ENCODE peak calls at places on chromosome 3, in six cellular contexts. One of them, this sample, is unnamed. For H3K4me1, the result is how much of the 10 kb centered on the place peaks cover.

GRCh38 chr3:48409291-48410201 is 20.3 kb downstream of the PLXNB1 start:
- DNase-seq in HepG2: no peak
- DNase-seq in body of pancreas: peak
- DNase-seq in stomach: no peak
- DNase-seq in heart left ventricle: peak
- DNase-seq in breast epithelium: peak
- DNase-seq in this sample: peak

GRCh38 chr3:78970656-78971055 is 797.1 kb downstream of the ROBO1 start:
- DNase-seq in breast epithelium: no peak
- DNase-seq in stomach: no peak
- DNase-seq in body of pancreas: no peak
- DNase-seq in HepG2: no peak
- DNase-seq in heart left ventricle: no peak
- DNase-seq in this sample: no peak

GRCh38 chr3:72797773-72798543 is 50.3 kb downstream of the SHQ1 start:
- DNase-seq in body of pancreas: peak
- DNase-seq in HepG2: peak
- DNase-seq in stomach: peak
- DNase-seq in heart left ventricle: peak
- DNase-seq in breast epithelium: no peak
- DNase-seq in this sample: no peak

GRCh38 chr3:55376753-55377347 is 110.3 kb downstream of the WNT5A start:
- DNase-seq in body of pancreas: no peak
- DNase-seq in stomach: no peak
- DNase-seq in breast epithelium: no peak
- DNase-seq in HepG2: no peak
- DNase-seq in heart left ventricle: no peak
- DNase-seq in this sample: no peak

GRCh38 chr3:169323580-169324453 is 339.7 kb downstream of the MECOM start:
- DNase-seq in HepG2: no peak
- DNase-seq in heart left ventricle: peak
- DNase-seq in breast epithelium: no peak
- DNase-seq in body of pancreas: no peak
- DNase-seq in stomach: no peak
- DNase-seq in this sample: no peak

GRCh38 chr3:153442386-153442785 is 280.4 kb downstream of the RAP2B start:
- DNase-seq in HepG2: no peak
- DNase-seq in breast epithelium: no peak
- DNase-seq in stomach: no peak
- DNase-seq in body of pancreas: no peak
- DNase-seq in heart left ventricle: no peak
- DNase-seq in this sample: no peak

GRCh38 chr3:42501321-42501680 is 1.1 kb upstream of the VIPR1 start:
- DNase-seq in heart left ventricle: no peak
- DNase-seq in body of pancreas: peak
- DNase-seq in HepG2: no peak
- DNase-seq in stomach: peak
- DNase-seq in breast epithelium: no peak
- DNase-seq in this sample: no peak

GRCh38 chr3:135868801-135869200 is 96.7 kb upstream of the PPP2R3A start:
- DNase-seq in breast epithelium: no peak
- DNase-seq in stomach: no peak
- DNase-seq in body of pancreas: no peak
- DNase-seq in HepG2: no peak
- DNase-seq in heart left ventricle: no peak
- DNase-seq in this sample: no peak

GRCh38 chr3:104596551-104596950 is 770.2 kb upstream of the ALCAM start:
- DNase-seq in heart left ventricle: no peak
- DNase-seq in body of pancreas: no peak
- DNase-seq in HepG2: peak
- DNase-seq in stomach: no peak
- DNase-seq in breast epithelium: no peak
- DNase-seq in this sample: no peak

GRCh38 chr3:30656624-30657141 is 50.3 kb downstream of the TGFBR2 start:
- DNase-seq in heart left ventricle: no peak
- DNase-seq in body of pancreas: no peak
- DNase-seq in breast epithelium: no peak
- DNase-seq in HepG2: no peak
- DNase-seq in stomach: no peak
- DNase-seq in this sample: no peak

GRCh38 chr3:73144276-73144675 is 82.8 kb downstream of the EBLN2 start:
- DNase-seq in HepG2: no peak
- DNase-seq in stomach: no peak
- DNase-seq in heart left ventricle: peak
- DNase-seq in body of pancreas: no peak
- DNase-seq in breast epithelium: no peak
- DNase-seq in this sample: no peak

GRCh38 chr3:139378587-139378986 is 10.9 kb downstream of the COPB2 start:
- DNase-seq in stomach: no peak
- DNase-seq in breast epithelium: no peak
- DNase-seq in heart left ventricle: no peak
- DNase-seq in HepG2: peak
- DNase-seq in body of pancreas: no peak
- DNase-seq in this sample: no peak

GRCh38 chr3:99674086-99674789 is 35.8 kb downstream of the COL8A1 start:
- DNase-seq in HepG2: no peak
- DNase-seq in breast epithelium: peak
- DNase-seq in heart left ventricle: no peak
- DNase-seq in stomach: no peak
- DNase-seq in body of pancreas: no peak
- DNase-seq in this sample: no peak

GRCh38 chr3:194367992-194368841 is 1.3 kb downstream of the LRRC15 start:
- DNase-seq in stomach: no peak
- DNase-seq in HepG2: no peak
- DNase-seq in heart left ventricle: no peak
- DNase-seq in body of pancreas: no peak
- DNase-seq in breast epithelium: no peak
- DNase-seq in this sample: no peak

GRCh38 chr3:197874653-197875052 is 75.3 kb upstream of the RPL35A start:
- DNase-seq in body of pancreas: no peak
- DNase-seq in breast epithelium: no peak
- DNase-seq in HepG2: no peak
- DNase-seq in stomach: no peak
- DNase-seq in heart left ventricle: no peak
- DNase-seq in this sample: no peak

DNA sequence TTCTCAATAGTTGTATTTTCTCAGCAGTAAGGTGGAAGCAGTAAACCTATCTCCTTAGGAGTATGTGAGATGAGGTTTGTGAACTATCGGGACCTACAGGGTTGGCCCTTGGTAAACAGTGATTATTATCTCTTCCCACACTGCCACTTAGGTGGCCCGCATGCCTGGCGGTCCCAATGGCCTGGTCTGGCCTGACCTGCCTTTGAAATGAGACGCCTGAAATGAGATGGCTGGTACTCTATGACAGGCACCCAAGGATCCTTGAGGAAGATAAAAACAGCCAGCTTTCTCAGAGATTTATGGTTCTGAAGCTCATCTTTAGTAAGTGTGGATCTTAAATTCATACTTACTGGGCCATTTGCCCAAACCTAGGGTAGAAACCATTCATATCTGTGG is 45.2 kb upstream of the VILL start:
- DNase-seq in stomach: no peak
- DNase-seq in body of pancreas: no peak
- DNase-seq in heart left ventricle: no peak
- DNase-seq in HepG2: no peak
- DNase-seq in breast epithelium: no peak
- DNase-seq in this sample: no peak
- H3K4me1 ChIP-seq in stomach: half or more
- H3K4me1 ChIP-seq in body of pancreas: under half
- H3K4me1 ChIP-seq in heart left ventricle: under half
- H3K4me1 ChIP-seq in HepG2: under half
- H3K4me1 ChIP-seq in breast epithelium: under half
- H3K4me1 ChIP-seq in this sample: half or more

GRCh38 chr3:125154110-125154509 is 58.4 kb downstream of the SLC12A8 start:
- DNase-seq in heart left ventricle: no peak
- DNase-seq in HepG2: no peak
- DNase-seq in stomach: no peak
- DNase-seq in body of pancreas: no peak
- DNase-seq in breast epithelium: no peak
- DNase-seq in this sample: no peak

GRCh38 chr3:125151916-125152315 is 60.6 kb downstream of the SLC12A8 start:
- DNase-seq in breast epithelium: no peak
- DNase-seq in heart left ventricle: no peak
- DNase-seq in HepG2: no peak
- DNase-seq in stomach: no peak
- DNase-seq in body of pancreas: no peak
- DNase-seq in this sample: no peak

GRCh38 chr3:125157183-125157582 is 55.4 kb downstream of the SLC12A8 start:
- DNase-seq in HepG2: no peak
- DNase-seq in body of pancreas: no peak
- DNase-seq in breast epithelium: no peak
- DNase-seq in stomach: no peak
- DNase-seq in heart left ventricle: no peak
- DNase-seq in this sample: no peak

GRCh38 chr3:125156491-125156890 is 56.1 kb downstream of the SLC12A8 start:
- DNase-seq in stomach: no peak
- DNase-seq in body of pancreas: no peak
- DNase-seq in breast epithelium: no peak
- DNase-seq in HepG2: no peak
- DNase-seq in heart left ventricle: no peak
- DNase-seq in this sample: no peak

DNA sequence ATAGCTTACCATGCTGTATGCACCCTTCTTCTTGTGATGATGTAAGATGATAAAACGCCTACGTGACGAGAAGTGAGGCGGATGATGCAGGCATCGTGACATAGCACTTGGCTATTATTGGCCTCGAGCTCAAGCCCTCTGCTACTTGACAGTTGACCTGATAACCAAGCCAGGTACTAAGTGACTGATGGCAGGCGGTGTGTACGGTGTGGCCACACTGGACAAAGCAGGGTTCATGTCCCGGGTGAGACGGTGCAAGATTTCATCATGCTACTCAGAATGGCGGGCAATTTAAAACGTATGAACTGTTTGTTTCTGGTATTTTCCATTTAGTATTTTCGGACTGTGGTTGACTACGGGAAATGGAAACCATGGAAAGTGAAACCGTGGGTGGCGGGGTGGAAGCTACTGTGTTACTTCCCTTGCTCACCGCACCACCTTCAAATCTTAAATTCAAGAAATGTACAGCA is 57.7 kb downstream of the SLC12A8 start:
- DNase-seq in body of pancreas: no peak
- DNase-seq in stomach: no peak
- DNase-seq in HepG2: no peak
- DNase-seq in breast epithelium: no peak
- DNase-seq in heart left ventricle: no peak
- DNase-seq in this sample: no peak
- TF ChIP-seq POLR2A in body of pancreas: no peak
- TF ChIP-seq POLR2A in stomach: no peak
- TF ChIP-seq POLR2A in HepG2: no peak
- TF ChIP-seq POLR2A in breast epithelium: no peak
- TF ChIP-seq POLR2A in heart left ventricle: no peak
- TF ChIP-seq POLR2A in this sample: no peak

DNA sequence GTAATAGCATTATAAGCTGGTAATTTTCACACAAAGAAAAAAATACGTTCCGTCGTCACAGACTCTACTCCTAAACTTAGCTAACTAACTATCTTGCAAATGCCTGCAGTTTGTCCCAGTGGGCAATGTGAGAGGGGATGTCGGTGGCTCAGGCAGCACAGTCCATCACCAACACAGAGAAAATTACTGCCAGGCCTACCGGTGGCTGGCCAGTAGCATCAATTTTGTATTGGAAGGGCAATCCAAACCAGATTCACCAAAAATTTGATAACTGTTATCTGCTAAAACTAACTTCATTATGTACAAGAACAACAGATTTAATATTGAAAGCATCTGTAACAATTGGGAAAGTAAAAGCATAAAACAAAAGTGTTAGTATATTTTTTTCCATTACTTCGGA is 37.4 kb upstream of the RASA2 start:
- DNase-seq in body of pancreas: no peak
- DNase-seq in HepG2: no peak
- DNase-seq in stomach: no peak
- DNase-seq in heart left ventricle: no peak
- DNase-seq in breast epithelium: no peak
- DNase-seq in this sample: no peak
- TF ChIP-seq CTCF in body of pancreas: no peak
- TF ChIP-seq CTCF in HepG2: no peak
- TF ChIP-seq CTCF in stomach: no peak
- TF ChIP-seq CTCF in heart left ventricle: no peak
- TF ChIP-seq CTCF in breast epithelium: no peak
- TF ChIP-seq CTCF in this sample: no peak

GRCh38 chr3:64187065-64187959 is 38.0 kb downstream of the PRICKLE2 start:
- DNase-seq in breast epithelium: peak
- DNase-seq in body of pancreas: peak
- DNase-seq in HepG2: peak
- DNase-seq in stomach: peak
- DNase-seq in heart left ventricle: peak
- DNase-seq in this sample: no peak
- H3K4me1 ChIP-seq in breast epithelium: under half
- H3K4me1 ChIP-seq in body of pancreas: under half
- H3K4me1 ChIP-seq in HepG2: under half
- H3K4me1 ChIP-seq in stomach: under half
- H3K4me1 ChIP-seq in heart left ventricle: under half
- H3K4me1 ChIP-seq in this sample: under half

DNA sequence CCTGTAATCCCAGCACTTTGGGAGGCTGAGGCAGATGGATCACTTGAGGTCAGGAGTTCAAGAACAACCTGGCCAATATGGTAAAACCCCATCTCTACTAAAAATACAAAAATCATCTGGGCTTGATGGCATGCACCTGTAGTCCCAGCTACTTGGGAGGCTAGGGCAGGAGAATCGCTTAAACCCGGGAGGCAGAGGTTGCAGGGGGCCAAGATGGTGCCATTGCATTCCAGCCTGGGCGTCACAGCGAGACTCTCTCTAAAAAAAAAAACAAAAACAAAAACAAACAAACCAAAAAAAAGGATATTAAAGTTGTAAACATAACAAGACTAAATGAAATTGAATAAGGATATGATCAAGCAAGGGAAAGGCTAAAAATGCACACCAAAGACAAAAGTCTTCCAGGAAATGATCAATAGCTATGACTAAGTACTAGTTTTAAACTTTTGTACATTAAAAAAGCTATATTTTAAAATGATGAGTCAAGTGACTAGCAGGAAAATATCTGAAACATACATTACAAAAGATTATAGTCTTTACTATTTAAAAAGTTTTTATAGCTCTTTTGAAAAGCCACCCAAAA is 28.6 kb downstream of the KLHL6 start:
- DNase-seq in stomach: no peak
- DNase-seq in body of pancreas: no peak
- DNase-seq in HepG2: no peak
- DNase-seq in breast epithelium: no peak
- DNase-seq in heart left ventricle: no peak
- DNase-seq in this sample: peak
- TF ChIP-seq POLR2A in stomach: no peak
- TF ChIP-seq POLR2A in body of pancreas: no peak
- TF ChIP-seq POLR2A in HepG2: no peak
- TF ChIP-seq POLR2A in breast epithelium: no peak
- TF ChIP-seq POLR2A in heart left ventricle: no peak
- TF ChIP-seq POLR2A in this sample: no peak

DNA sequence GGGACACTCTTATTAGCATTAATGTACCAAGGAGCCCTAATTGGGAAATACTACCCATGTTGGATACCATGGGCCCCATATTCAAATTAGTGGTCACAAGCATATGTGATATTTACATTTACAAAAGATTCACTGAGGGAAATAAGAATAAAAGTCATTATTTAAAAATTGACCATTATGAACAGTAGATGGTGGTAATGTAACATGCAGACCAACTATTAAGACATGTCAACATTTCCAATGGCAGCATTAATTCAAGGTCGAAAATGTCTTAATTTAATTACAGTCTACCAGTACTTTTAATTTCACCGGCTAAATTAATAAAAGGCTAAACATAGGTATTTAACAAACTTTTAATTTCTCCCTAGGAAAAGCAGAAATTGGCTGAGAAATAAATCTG is 26.3 kb downstream of the NEK11 start:
- DNase-seq in breast epithelium: no peak
- DNase-seq in heart left ventricle: no peak
- DNase-seq in HepG2: no peak
- DNase-seq in body of pancreas: no peak
- DNase-seq in stomach: no peak
- DNase-seq in this sample: no peak
- TF ChIP-seq CTCF in breast epithelium: no peak
- TF ChIP-seq CTCF in heart left ventricle: peak
- TF ChIP-seq CTCF in HepG2: no peak
- TF ChIP-seq CTCF in body of pancreas: peak
- TF ChIP-seq CTCF in stomach: no peak
- TF ChIP-seq CTCF in this sample: peak